ENCODE peak calls at places on chromosomes 11 and 22, in seven cellular contexts. M is CD4-positive, alpha-beta T cell; R is brain microvascular endothelial cell; I is CD8-positive, alpha-beta T cell; V is thoracic aorta; W is astrocyte; B is CD8-positive, alpha-beta memory T cell. L is an unnamed sample.

GRCh38 chr11:29527391-29527936 is 489.4 kb downstream of the KCNA4 start:
- DNase-seq in I (no peak), B (no peak), W (peak; percentile 73), R (peak; percentile 79), V (no peak), M (no peak), L (no peak)

GRCh38 chr11:91946397-91947090 is 278.1 kb upstream of the FAT3 start:
- DNase-seq in B (no peak), W (peak; percentile 42), V (no peak), R (peak; percentile 3), I (no peak), M (no peak), L (no peak)

GRCh38 chr11:12808519-12808918 is 134.3 kb downstream of the TEAD1 start:
- DNase-seq in V (no peak), W (peak; percentile 71), R (peak; percentile 56), M (no peak), I (no peak), B (no peak), L (no peak)

GRCh38 chr22:48299124-48299523 is 1528.5 kb downstream of the BRD1 start:
- DNase-seq in I (no peak), M (no peak), W (no peak), V (no peak), R (no peak), B (peak; percentile 24), L (no peak)

GRCh38 chr11:122028561-122028960 is 87.5 kb downstream of the BLID start:
- DNase-seq in W (no peak), M (no peak), V (no peak), I (no peak), R (no peak), B (no peak), L (no peak)

GRCh38 chr11:69066122-69067112 is 17.7 kb downstream of the TPCN2 start:
- DNase-seq in B (no peak), I (no peak), M (no peak), W (no peak), R (no peak), V (no peak), L (no peak)

GRCh38 chr11:121723261-121723741 is 270.5 kb upstream of the SORL1-AS1 start:
- DNase-seq in B (no peak), W (peak; percentile 52), R (peak; percentile 3), V (peak; percentile 15), I (no peak), M (no peak), L (no peak)

GRCh38 chr11:119016216-119017009 is 1.7 kb downstream of the RPS25 start:
- DNase-seq in I (no peak), V (no peak), W (no peak), B (no peak), R (no peak), M (no peak), L (no peak)

GRCh38 chr11:65739022-65739421 is 18.4 kb upstream of the RNASEH2C start:
- DNase-seq in W (no peak), I (no peak), V (no peak), M (no peak), B (no peak), R (no peak), L (no peak)

GRCh38 chr22:17232406-17232805 is 13.2 kb upstream of the ADA2 start:
- DNase-seq in W (no peak), V (no peak), M (no peak), B (no peak), R (no peak), I (no peak), L (no peak)

GRCh38 chr11:68342459-68343158 is 30.2 kb downstream of the LRP5 start:
- DNase-seq in R (no peak), V (no peak), I (no peak), M (no peak), B (no peak), W (peak; percentile 64), L (no peak)

GRCh38 chr11:122984186-122985011 is 2.8 kb upstream of the BSX start:
- DNase-seq in R (no peak), B (no peak), M (no peak), V (no peak), W (no peak), I (no peak), L (no peak)

GRCh38 chr11:72789493-72790131 is 4.2 kb downstream of the STARD10 start:
- DNase-seq in M (no peak), W (peak; percentile 61), I (no peak), R (peak; percentile 38), V (no peak), B (no peak), L (no peak)

GRCh38 chr11:78277314-78277994 is 88.7 kb downstream of the USP35 start:
- DNase-seq in V (no peak), B (no peak), R (no peak), W (no peak), I (no peak), M (no peak), L (no peak)

GRCh38 chr11:16512163-16512562 is 155.8 kb upstream of the SOX6 start:
- DNase-seq in B (no peak), M (no peak), I (no peak), V (no peak), R (no peak), W (peak; percentile 8), L (no peak)

GRCh38 chr11:16505481-16505880 is 149.1 kb upstream of the SOX6 start:
- DNase-seq in W (no peak), I (no peak), V (no peak), R (no peak), B (no peak), M (no peak), L (no peak)

GRCh38 chr11:16512842-16513241 is 156.5 kb upstream of the SOX6 start:
- DNase-seq in V (no peak), R (no peak), I (no peak), M (no peak), B (no peak), W (no peak), L (no peak)

GRCh38 chr11:16511807-16512114 is 155.4 kb upstream of the SOX6 start:
- DNase-seq in V (no peak), B (no peak), R (no peak), W (no peak), I (no peak), M (no peak), L (no peak)

DNA sequence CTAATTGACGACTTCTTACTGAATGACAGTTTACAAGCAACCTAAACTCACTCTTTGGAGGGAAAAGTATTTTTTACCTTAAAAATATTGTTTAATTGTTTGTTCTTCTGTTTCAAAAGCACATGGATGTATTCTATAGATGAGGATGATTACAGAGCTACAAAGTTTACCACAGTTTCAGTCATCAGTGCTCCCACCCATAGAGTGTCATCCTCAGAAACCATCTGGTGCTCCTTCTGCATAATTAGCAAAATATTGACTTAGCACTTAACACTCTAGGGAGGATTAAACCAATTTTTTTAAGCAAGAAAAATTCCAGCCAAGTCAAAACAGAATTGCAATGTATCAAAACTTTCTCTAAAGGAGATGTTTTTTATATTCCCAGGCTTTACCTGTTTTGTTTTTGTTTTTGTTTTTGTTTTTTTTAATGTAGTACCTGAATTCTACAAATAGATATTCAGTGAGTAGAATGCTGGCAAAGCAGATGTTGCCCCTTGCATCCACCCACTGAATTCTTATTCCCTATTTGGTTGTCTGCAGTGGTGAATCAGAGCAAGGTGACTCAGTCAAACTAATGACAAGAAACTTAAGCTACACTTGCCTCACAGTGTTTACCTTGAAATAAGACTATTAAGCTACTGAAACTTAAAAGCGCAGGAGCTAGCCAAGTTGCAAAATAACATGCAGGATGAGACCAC is 154.9 kb upstream of the SOX6 start:
- DNase-seq in V (no peak), W (peak; percentile 86), B (no peak), M (no peak), I (no peak), R (peak; percentile 56), L (no peak)
- H3K27ac ChIP-seq in V (no peak overlapping the region), W (no peak overlapping the region), B (no peak overlapping the region), M (no peak overlapping the region), I (no peak overlapping the region), R (no peak overlapping the region), L (no peak overlapping the region)

GRCh38 chr11:102284008-102284407 is 33.3 kb upstream of the BIRC3 start:
- DNase-seq in M (no peak), R (no peak), B (no peak), I (no peak), V (no peak), W (no peak), L (no peak)

GRCh38 chr11:102279641-102280170 is 37.6 kb upstream of the BIRC3 start:
- DNase-seq in M (no peak), V (no peak), B (no peak), I (no peak), R (peak; percentile 7), W (peak; percentile 56), L (no peak)

GRCh38 chr11:102286292-102286691 is 31.0 kb upstream of the BIRC3 start:
- DNase-seq in B (no peak), W (no peak), R (no peak), V (no peak), I (no peak), M (no peak), L (no peak)

GRCh38 chr11:102280237-102280833 is 36.9 kb upstream of the BIRC3 start:
- DNase-seq in V (no peak), W (no peak), I (no peak), R (no peak), M (no peak), B (no peak), L (no peak)

GRCh38 chr11:102283088-102283487 is 34.2 kb upstream of the BIRC3 start:
- DNase-seq in R (no peak), W (peak; percentile 68), V (no peak), B (no peak), M (no peak), I (no peak), L (no peak)
- H3K27ac ChIP-seq in R (no peak overlapping the region), W (no peak overlapping the region), V (peak overlapping the region; percentile 64), B (no peak overlapping the region), M (no peak overlapping the region), I (no peak overlapping the region), L (no peak overlapping the region)

DNA sequence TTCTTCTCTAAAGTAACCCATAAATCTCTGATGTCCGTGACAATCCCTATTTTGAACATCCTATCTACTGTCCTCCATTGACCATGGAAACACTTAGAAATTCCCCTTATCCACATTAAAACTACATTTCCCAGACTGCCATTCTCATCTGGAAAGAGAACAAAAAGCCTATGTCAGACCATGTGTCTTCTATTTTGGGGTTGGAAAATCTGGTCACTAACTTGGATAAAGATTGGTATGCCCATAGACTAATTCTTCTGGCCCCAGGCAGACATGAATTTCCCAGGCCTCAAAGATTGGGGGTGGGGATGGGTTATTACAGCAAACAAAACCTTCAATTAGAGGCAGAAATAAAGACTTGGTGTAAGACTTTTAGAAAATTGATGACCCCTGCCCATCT is 30.9 kb upstream of the CREB3L1 start:
- DNase-seq in B (no peak), R (no peak), M (no peak), W (peak; percentile 53), I (no peak), V (no peak), L (no peak)
- H3K27ac ChIP-seq in B (no peak overlapping the region), R (no peak overlapping the region), M (no peak overlapping the region), W (peak overlapping the region; percentile 99), I (no peak overlapping the region), V (no peak overlapping the region), L (no peak overlapping the region)

DNA sequence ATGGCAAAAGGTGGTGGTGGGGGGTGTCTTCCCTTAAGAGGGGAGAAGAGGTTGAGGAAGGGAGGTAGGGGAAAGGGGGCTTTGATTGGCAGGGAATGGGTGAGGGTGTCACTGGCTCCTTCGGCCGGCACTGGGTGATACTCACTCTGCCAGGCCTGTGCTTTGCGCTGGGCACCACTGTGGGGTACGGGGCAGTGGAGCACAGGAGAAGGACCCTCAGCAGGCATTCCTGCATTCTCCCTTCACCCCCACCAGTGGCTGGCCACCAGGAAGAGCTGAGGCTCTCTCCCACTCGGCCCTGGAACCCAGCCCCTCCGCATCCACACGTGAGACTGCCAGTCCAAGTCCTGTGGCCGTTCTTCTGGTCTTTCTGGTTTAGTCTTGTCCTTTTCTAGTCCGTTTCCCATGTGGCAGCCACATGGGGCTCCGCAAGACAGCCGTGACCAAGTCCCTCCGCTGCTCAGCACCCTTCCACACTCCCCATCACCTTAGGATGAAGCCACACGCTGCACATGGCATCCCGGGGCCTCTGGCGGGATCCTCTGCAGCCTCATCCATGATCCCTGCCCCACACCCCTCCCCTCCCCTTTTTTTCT is 8.0 kb downstream of the CAPN5 start:
- DNase-seq in W (no peak), I (no peak), V (no peak), B (peak; percentile 31), R (no peak), M (no peak), L (no peak)
- H3K27ac ChIP-seq in W (no peak overlapping the region), I (no peak overlapping the region), V (peak overlapping the region; percentile 76), B (no peak overlapping the region), R (no peak overlapping the region), M (no peak overlapping the region), L (peak overlapping the region; percentile 93)

L was measured in vagina.